ENCODE peak calls at places on chromosomes 3 and 15, in four cellular contexts. Y is psoas muscle, S is PC-3, L is AG09309. Q is an unnamed sample.

GRCh38 chr3:69299344-69299743 is 86.5 kb downstream of the FRMD4B start:
- DNase-seq in L (no peak), Y (no peak), S (peak), Q (peak)

GRCh38 chr15:31752363-31752762 is 278.0 kb upstream of the CHRNA7 start:
- DNase-seq in L (no peak), S (peak), Y (no peak), Q (peak)

GRCh38 chr15:64926661-64927060 is 15.0 kb downstream of the ANKDD1A start:
- DNase-seq in L (no peak), S (no peak), Y (no peak), Q (no peak)

GRCh38 chr3:47356201-47356600 is 24.6 kb upstream of the PTPN23 start:
- DNase-seq in S (no peak), Y (no peak), L (no peak), Q (no peak)

GRCh38 chr3:157442729-157443128 is 6.1 kb downstream of the PTX3 start:
- DNase-seq in L (no peak), S (no peak), Y (no peak), Q (no peak)

GRCh38 chr3:169575381-169575780 is 88.1 kb downstream of the MECOM start:
- DNase-seq in S (peak), L (no peak), Y (no peak), Q (peak)

GRCh38 chr3:113063126-113063894 is 72.5 kb downstream of the GTPBP8 start:
- DNase-seq in S (no peak), Y (no peak), L (no peak), Q (peak)

GRCh38 chr3:56939759-56940323 is 120.6 kb upstream of the SPATA12 start:
- DNase-seq in L (no peak), S (no peak), Y (no peak), Q (no peak)

GRCh38 chr3:107897471-107898180 is 193.2 kb downstream of the CD47 start:
- DNase-seq in L (peak), Y (no peak), S (no peak), Q (no peak)

GRCh38 chr3:133890037-133890436 is 5.6 kb downstream of the RAB6B start:
- DNase-seq in L (no peak), Y (no peak), S (no peak), Q (no peak)

GRCh38 chr3:144084929-144085328 is 113.3 kb downstream of the DIPK2A start:
- DNase-seq in Y (no peak), L (no peak), S (no peak), Q (no peak)

GRCh38 chr3:42043116-42043796 is 47.9 kb upstream of the TRAK1 start:
- DNase-seq in L (no peak), S (peak), Y (no peak), Q (no peak)

GRCh38 chr3:103906304-103906703 is 1460.4 kb upstream of the ALCAM start:
- DNase-seq in Y (no peak), S (no peak), L (no peak), Q (no peak)

GRCh38 chr3:195410546-195410945 is 32.3 kb downstream of the ACAP2 start:
- DNase-seq in Y (no peak), S (no peak), L (no peak), Q (peak)

GRCh38 chr3:53147161-53147902 is 13.7 kb upstream of the PRKCD start:
- DNase-seq in L (no peak), S (no peak), Y (peak), Q (no peak)

GRCh38 chr15:78012643-78013077 is 64.9 kb downstream of the TBC1D2B start:
- DNase-seq in S (peak), L (no peak), Y (no peak), Q (peak)

GRCh38 chr3:36488077-36488789 is 107.9 kb downstream of the STAC start:
- DNase-seq in S (no peak), Y (no peak), L (no peak), Q (peak)

GRCh38 chr3:16810013-16810412 is 74.7 kb upstream of the PLCL2 start:
- DNase-seq in S (no peak), Y (no peak), L (no peak), Q (no peak)

GRCh38 chr15:48153526-48153925 is 24.6 kb downstream of the MYEF2 start:
- DNase-seq in S (no peak), Y (no peak), L (no peak), Q (no peak)

GRCh38 chr3:117898722-117899121 is 1135.9 kb downstream of the IGSF11 start:
- DNase-seq in L (no peak), Y (no peak), S (peak), Q (peak)

GRCh38 chr15:58522865-58523264 is 91.1 kb downstream of the LIPC start:
- DNase-seq in L (no peak), Y (no peak), S (no peak), Q (no peak)

GRCh38 chr3:125163739-125164601 is 48.6 kb downstream of the SLC12A8 start:
- DNase-seq in L (no peak), S (peak), Y (no peak), Q (peak)

GRCh38 chr3:16174976-16175901 is 759 bp downstream of the GALNT15 start:
- DNase-seq in S (no peak), L (no peak), Y (peak), Q (no peak)

GRCh38 chr3:39107874-39108308 is 411 bp downstream of the TTC21A start:
- DNase-seq in S (no peak), Y (no peak), L (no peak), Q (no peak)

GRCh38 chr15:31278544-31279220 is 48.0 kb upstream of the KLF13 start:
- DNase-seq in L (no peak), Y (no peak), S (no peak), Q (no peak)

GRCh38 chr3:141926929-141927328 is 50.5 kb downstream of the ATP1B3 start:
- DNase-seq in S (no peak), Y (no peak), L (no peak), Q (no peak)

GRCh38 chr3:136929984-136930671 is 27.7 kb upstream of the IL20RB start:
- DNase-seq in L (no peak), Y (peak), S (no peak), Q (peak)

GRCh38 chr3:135135445-135135844 is 340.4 kb downstream of the EPHB1 start:
- DNase-seq in L (no peak), S (no peak), Y (no peak), Q (no peak)

GRCh38 chr3:120452816-120453215 is 2.0 kb upstream of the FSTL1 start:
- DNase-seq in S (no peak), L (no peak), Y (no peak), Q (no peak)

GRCh38 chr3:157786618-157787017 is 283.4 kb upstream of the VEPH1 start:
- DNase-seq in S (peak), L (no peak), Y (no peak), Q (peak)

GRCh38 chr3:9970020-9970652 is 16.5 kb downstream of the EMC3 start:
- DNase-seq in S (peak), L (peak), Y (no peak), Q (peak)

GRCh38 chr3:16788440-16789057 is 96.2 kb upstream of the PLCL2 start:
- DNase-seq in S (no peak), Y (no peak), L (no peak), Q (no peak)

GRCh38 chr3:108171095-108171494 is 51.1 kb downstream of the IFT57 start:
- DNase-seq in S (no peak), L (no peak), Y (no peak), Q (no peak)

GRCh38 chr15:56428821-56429458 is 36.0 kb downstream of the MNS1 start:
- DNase-seq in Y (no peak), L (peak), S (peak), Q (peak)

GRCh38 chr3:15102833-15103232 is 3.9 kb upstream of the RBSN start:
- DNase-seq in Y (no peak), S (no peak), L (no peak), Q (peak)

GRCh38 chr15:71596672-71597071 is 213.7 kb upstream of the NR2E3 start:
- DNase-seq in S (no peak), L (no peak), Y (peak), Q (peak)

GRCh38 chr3:157170861-157171260 is 10.9 kb upstream of the CCNL1 start:
- DNase-seq in L (no peak), S (no peak), Y (no peak), Q (no peak)

GRCh38 chr3:90091557-90091956 is 984.1 kb downstream of the EPHA3 start:
- DNase-seq in L (no peak), S (peak), Y (no peak), Q (peak)

GRCh38 chr3:142947352-142947751 is 16.1 kb downstream of the PAQR9 start:
- DNase-seq in Y (no peak), L (no peak), S (no peak), Q (no peak)
- H3K4me3 ChIP-seq in Y (peak), L (no peak), S (no peak), Q (no peak)

GRCh38 chr3:37575284-37575683 is 286.4 kb upstream of the CTDSPL start:
- DNase-seq in L (no peak), Y (no peak), S (no peak), Q (no peak)

GRCh38 chr3:37569991-37570390 is 291.7 kb upstream of the CTDSPL start:
- DNase-seq in L (no peak), Y (no peak), S (no peak), Q (no peak)

GRCh38 chr3:37574177-37574958 is 287.3 kb upstream of the CTDSPL start:
- DNase-seq in L (no peak), S (no peak), Y (no peak), Q (no peak)

GRCh38 chr3:37571269-37571668 is 290.4 kb upstream of the CTDSPL start:
- DNase-seq in S (no peak), Y (no peak), L (no peak), Q (no peak)
- TF ChIP-seq CTCF in S (no peak), Y (no peak), L (peak), Q (no peak)

GRCh38 chr3:193782280-193782654 is 189.3 kb downstream of the OPA1 start:
- DNase-seq in L (no peak), S (peak), Y (no peak), Q (peak)
- H3K4me3 ChIP-seq in L (no peak), S (no peak), Y (no peak), Q (no peak)

GRCh38 chr3:58237238-58237939 is at the start of gene ABHD6:
- DNase-seq in L (peak), Y (peak), S (peak), Q (peak)
- TF ChIP-seq CTCF in L (no peak), Y (no peak), S (peak), Q (no peak)

DNA sequence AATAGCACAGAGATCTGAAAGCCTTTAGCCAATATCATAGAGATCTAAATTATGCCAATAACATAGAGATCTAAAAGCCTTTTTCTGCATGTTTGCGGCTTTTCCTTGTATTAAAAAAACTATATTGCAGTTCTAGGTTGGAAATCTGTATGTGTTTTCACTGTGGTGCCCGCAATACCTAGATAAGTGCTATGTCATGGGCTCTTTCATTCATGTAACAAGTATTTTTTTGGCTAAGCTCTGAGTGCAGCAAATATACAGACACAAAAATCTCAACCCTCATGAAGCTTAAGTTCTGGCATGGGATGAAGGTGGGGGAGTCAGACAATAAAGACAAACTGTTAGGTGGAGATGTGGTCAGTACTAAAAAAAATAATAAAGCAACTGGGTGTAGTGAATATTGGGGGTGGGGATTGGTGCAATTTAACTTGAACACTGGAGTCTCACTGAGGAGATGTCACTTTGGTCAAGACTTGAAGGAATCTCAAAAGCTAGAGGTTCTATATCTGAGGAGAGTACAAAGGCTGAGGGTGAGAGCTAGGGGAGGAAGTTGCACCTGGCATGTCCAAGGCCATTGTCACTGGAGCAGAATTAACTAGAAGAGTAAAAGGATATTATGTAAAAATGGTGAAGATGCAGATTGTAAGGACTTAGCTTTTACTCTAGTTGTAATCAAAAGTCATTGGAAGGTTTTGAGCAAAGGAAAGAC is 978 bp downstream of the BUB1B start:
- DNase-seq in L (no peak), S (no peak), Y (no peak), Q (no peak)
- H3K4me3 ChIP-seq in L (peak), S (peak), Y (peak), Q (peak)

GRCh38 chr3:165622356-165622755 is 214.9 kb downstream of the BCHE start:
- DNase-seq in Y (no peak), S (no peak), L (no peak), Q (no peak)

GRCh38 chr3:165619077-165619476 is 218.1 kb downstream of the BCHE start:
- DNase-seq in S (no peak), Y (no peak), L (no peak), Q (no peak)

GRCh38 chr3:165624761-165625160 is 212.5 kb downstream of the BCHE start:
- DNase-seq in Y (no peak), S (peak), L (no peak), Q (peak)
- TF ChIP-seq CTCF in Y (no peak), S (peak), L (peak), Q (peak)

DNA sequence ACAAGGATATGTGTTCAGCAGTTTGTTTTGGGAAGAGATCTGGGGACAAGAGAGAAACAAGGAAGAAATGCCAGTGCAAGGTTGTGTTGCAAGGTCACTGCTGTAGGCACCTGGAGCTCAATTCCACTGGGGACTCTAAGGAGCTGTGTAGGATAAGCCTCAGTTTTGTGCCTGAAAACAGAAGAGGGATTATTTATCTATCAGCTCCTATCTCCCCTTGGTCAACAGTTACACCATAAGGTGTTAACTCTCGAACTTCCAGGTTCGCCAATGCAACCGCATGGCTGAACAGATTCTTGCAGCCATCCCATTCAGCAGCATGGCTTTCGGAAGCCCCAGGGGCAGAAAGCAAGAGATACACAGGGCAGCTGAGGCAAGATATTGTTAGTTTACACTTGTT is 41.6 kb upstream of the CNOT10 start:
- DNase-seq in S (no peak), L (no peak), Y (no peak), Q (no peak)
- H3K4me3 ChIP-seq in S (no peak), L (no peak), Y (no peak), Q (no peak)

GRCh38 chr3:64651286-64651685 is 36.5 kb downstream of the ADAMTS9 start:
- DNase-seq in L (no peak), Y (no peak), S (no peak), Q (no peak)
- TF ChIP-seq CTCF in L (no peak), Y (no peak), S (no peak), Q (no peak)